ENCODE peak calls at places on chromosomes 1 and 21, in nine cellular contexts. C is SJSA1; O is astrocyte; L is stomach; S is CD4-positive, CD25-positive, alpha-beta regulatory T cell; D is WERI-Rb-1; W is ovary; I is Caco-2; E is suprapubic skin. T is an unnamed sample.

GRCh38 chr1:216690593-216690992 is 32.6 kb downstream of the ESRRG start:
- DNase-seq in E (no peak), S (no peak), O (no peak), C (no peak), W (no peak), L (no peak), I (no peak), D (no peak), T (no peak)

GRCh38 chr1:210598135-210598652 is 269.5 kb downstream of the HHAT start:
- DNase-seq in S (no peak), C (peak; percentile 89), E (no peak), O (peak; percentile 98), W (no peak), L (no peak), D (no peak), I (peak; percentile 69), T (no peak)

GRCh38 chr1:175095069-175095468 is 27.4 kb downstream of the TNN start:
- DNase-seq in W (no peak), O (no peak), L (no peak), S (no peak), I (no peak), E (no peak), D (no peak), C (no peak), T (no peak)

GRCh38 chr1:82373710-82374109 is 573.0 kb downstream of the ADGRL2 start:
- DNase-seq in S (no peak), C (no peak), O (no peak), L (no peak), I (no peak), W (no peak), E (no peak), D (no peak), T (no peak)

GRCh38 chr1:242691603-242691945 is 167.1 kb upstream of the PLD5 start:
- DNase-seq in D (no peak), S (no peak), W (no peak), C (no peak), O (no peak), I (no peak), L (no peak), E (no peak), T (no peak)

GRCh38 chr1:34165422-34165921 is 442 bp upstream of the CSMD2 start:
- DNase-seq in C (no peak), E (no peak), O (peak; percentile 29), S (no peak), D (no peak), L (no peak), I (no peak), W (no peak), T (no peak)

GRCh38 chr1:54249798-54250497 is 50.0 kb downstream of the MRPL37 start:
- DNase-seq in L (no peak), W (no peak), C (peak; percentile 83), I (no peak), S (no peak), O (peak; percentile 35), E (no peak), D (no peak), T (no peak)

GRCh38 chr1:245578306-245578705 is 423.5 kb downstream of the KIF26B start:
- DNase-seq in D (no peak), E (no peak), W (no peak), O (no peak), I (no peak), L (no peak), C (no peak), S (no peak), T (no peak)

GRCh38 chr1:202244841-202245261 is 51.3 kb downstream of the LGR6 start:
- DNase-seq in I (peak; percentile 2), L (no peak), D (peak; percentile 20), S (no peak), E (peak; percentile 58), C (no peak), W (peak; percentile 15), O (no peak), T (no peak)

GRCh38 chr1:235651170-235651806 is 1.7 kb upstream of the GNG4 start:
- DNase-seq in D (no peak), I (no peak), E (no peak), C (no peak), W (no peak), O (no peak), S (no peak), L (no peak), T (no peak)

GRCh38 chr1:23979387-23980005 is 631 bp downstream of the SRSF10 start:
- DNase-seq in L (no peak), W (no peak), E (no peak), S (no peak), O (no peak), D (no peak), I (no peak), C (no peak), T (no peak)

GRCh38 chr1:90924982-90925381 is 96.9 kb downstream of the ZNF644 start:
- DNase-seq in D (no peak), O (peak; percentile 32), E (no peak), C (no peak), W (no peak), S (no peak), L (no peak), I (no peak), T (no peak)
- H3K9me3 ChIP-seq in D (no peaks in the 10 kb centered on the region), O (no peaks in the 10 kb centered on the region), E (no peaks in the 10 kb centered on the region), C (no peaks in the 10 kb centered on the region), W (no peaks in the 10 kb centered on the region), S (no peaks in the 10 kb centered on the region), L (no peaks in the 10 kb centered on the region), I (no peaks in the 10 kb centered on the region), T (no peaks in the 10 kb centered on the region)

GRCh38 chr21:30240661-30241060 is 24.8 kb upstream of the CLDN8 start:
- DNase-seq in I (no peak), E (no peak), W (no peak), S (no peak), L (no peak), D (no peak), C (no peak), O (no peak), T (no peak)
- H3K9me3 ChIP-seq in I (no peaks in the 10 kb centered on the region), E (no peaks in the 10 kb centered on the region), W (no peaks in the 10 kb centered on the region), S (no peaks in the 10 kb centered on the region), L (no peaks in the 10 kb centered on the region), D (no peaks in the 10 kb centered on the region), C (no peaks in the 10 kb centered on the region), O (no peaks in the 10 kb centered on the region), T (no peaks in the 10 kb centered on the region)

DNA sequence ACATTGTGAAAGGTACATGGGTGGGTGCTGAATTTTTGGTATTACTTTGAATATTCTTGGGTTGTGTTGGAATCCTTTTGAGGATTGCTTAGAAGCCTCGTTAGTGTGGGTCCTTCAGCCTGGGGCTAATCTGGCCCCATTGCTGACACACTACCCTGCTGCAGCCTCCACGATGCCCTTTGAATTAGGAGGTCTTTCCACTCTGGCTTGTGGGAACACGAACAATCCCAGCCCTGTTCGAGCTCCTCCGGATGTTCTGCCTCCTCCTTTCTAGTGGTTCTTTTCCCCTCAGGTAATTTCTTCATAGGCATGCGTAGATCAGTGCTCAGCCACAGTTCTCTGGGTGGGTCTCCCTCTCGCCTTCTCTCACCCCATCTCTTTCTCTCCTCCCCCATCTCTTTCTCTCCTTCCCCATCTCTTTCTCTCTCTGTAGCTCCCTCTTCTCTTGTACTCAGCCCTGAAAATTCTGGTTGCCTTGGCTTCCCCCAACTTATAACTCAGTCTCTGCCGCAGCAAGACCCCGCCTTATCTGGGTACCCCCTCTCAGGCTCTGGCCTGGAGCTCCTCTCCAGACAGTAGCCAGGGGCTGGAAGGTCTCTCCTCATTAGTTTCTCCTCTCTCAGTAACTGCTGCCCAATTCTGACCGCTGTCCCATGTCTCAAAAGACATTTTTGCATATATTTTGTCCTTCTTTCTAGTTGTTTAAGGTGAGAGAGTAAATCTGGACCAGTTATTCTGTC is 46.0 kb upstream of the SLC19A1 start:
- DNase-seq in E (peak; percentile 11), C (peak; percentile 28), O (no peak), D (peak; percentile 2), W (no peak), I (no peak), S (no peak), L (no peak), T (no peak)
- H3K9me3 ChIP-seq in E (peaks cover 11% of the 10 kb centered on the region), C (peaks cover 29% of the 10 kb centered on the region), O (peaks cover 9% of the 10 kb centered on the region), D (peaks cover 39% of the 10 kb centered on the region), W (no peaks in the 10 kb centered on the region), I (peaks cover 18% of the 10 kb centered on the region), S (peaks cover 12% of the 10 kb centered on the region), L (peaks cover 33% of the 10 kb centered on the region), T (no peaks in the 10 kb centered on the region)

GRCh38 chr1:2937805-2938204 is 83.5 kb upstream of the ACTRT2 start:
- DNase-seq in E (no peak), D (no peak), W (no peak), O (no peak), C (no peak), I (no peak), L (no peak), S (no peak), T (no peak)

GRCh38 chr1:2935184-2935583 is 86.1 kb upstream of the ACTRT2 start:
- DNase-seq in D (no peak), I (no peak), O (no peak), L (no peak), C (no peak), W (no peak), S (no peak), E (no peak), T (no peak)

GRCh38 chr1:2934642-2935081 is 86.6 kb upstream of the ACTRT2 start:
- DNase-seq in E (no peak), O (no peak), L (no peak), W (no peak), S (no peak), D (no peak), I (no peak), C (no peak), T (no peak)

GRCh38 chr1:2935766-2936390 is 85.4 kb upstream of the ACTRT2 start:
- DNase-seq in C (no peak), W (no peak), D (no peak), I (no peak), L (no peak), O (no peak), S (no peak), E (no peak), T (no peak)

GRCh38 chr1:2936568-2937515 is 84.4 kb upstream of the ACTRT2 start:
- DNase-seq in L (no peak), C (no peak), E (no peak), D (no peak), O (no peak), I (no peak), W (no peak), S (no peak), T (no peak)
- H3K9me3 ChIP-seq in L (peaks cover 24% of the 10 kb centered on the region), C (peaks cover 10% of the 10 kb centered on the region), E (peaks cover 17% of the 10 kb centered on the region), D (peaks cover 4% of the 10 kb centered on the region), O (peaks cover 15% of the 10 kb centered on the region), I (peaks cover 3% of the 10 kb centered on the region), W (peaks cover 14% of the 10 kb centered on the region), S (no peaks in the 10 kb centered on the region), T (no peaks in the 10 kb centered on the region)

GRCh38 chr1:238753205-238753720 is 633.1 kb upstream of the CHRM3 start:
- DNase-seq in S (no peak), D (no peak), O (no peak), W (no peak), C (no peak), E (no peak), I (no peak), L (no peak), T (no peak)

GRCh38 chr1:238752332-238752731 is 634.0 kb upstream of the CHRM3 start:
- DNase-seq in D (no peak), I (no peak), C (no peak), O (peak; percentile 44), S (no peak), L (no peak), E (no peak), W (no peak), T (no peak)
- H3K9me3 ChIP-seq in D (no peaks in the 10 kb centered on the region), I (no peaks in the 10 kb centered on the region), C (peaks cover 3% of the 10 kb centered on the region), O (no peaks in the 10 kb centered on the region), S (peaks cover 1% of the 10 kb centered on the region), L (no peaks in the 10 kb centered on the region), E (no peaks in the 10 kb centered on the region), W (no peaks in the 10 kb centered on the region), T (no peaks in the 10 kb centered on the region)

GRCh38 chr1:158607296-158607695 is 2.2 kb downstream of the OR10Z1 start:
- DNase-seq in I (no peak), L (no peak), C (no peak), O (no peak), D (no peak), E (no peak), S (no peak), W (no peak), T (no peak)
- H3K9me3 ChIP-seq in I (no peaks in the 10 kb centered on the region), L (no peaks in the 10 kb centered on the region), C (no peaks in the 10 kb centered on the region), O (no peaks in the 10 kb centered on the region), D (no peaks in the 10 kb centered on the region), E (no peaks in the 10 kb centered on the region), S (no peaks in the 10 kb centered on the region), W (no peaks in the 10 kb centered on the region), T (no peaks in the 10 kb centered on the region)